ENCODE peak calls at places on chromosome 11, in nine cellular contexts. H is ovary; C is GM23338; P is ascending aorta; K is K562; Q is Caco-2; L is CD8-positive, alpha-beta T cell; X is pancreas; A is tibial artery. D is an unnamed sample. For H3K4me1, the result is how much of the 10 kb centered on the place peaks cover.

GRCh38 chr11:808427-809286 is 1.1 kb upstream of the RPLP2 start:
- DNase-seq in X (no peak), H (no peak), A (no peak), K (peak), L (no peak), C (no peak), Q (peak), P (no peak), D (no peak)

GRCh38 chr11:48093795-48094642 is 113.7 kb downstream of the PTPRJ start:
- DNase-seq in L (no peak), C (no peak), H (no peak), A (no peak), X (no peak), Q (peak), P (no peak), K (no peak), D (peak)

GRCh38 chr11:119709638-119710346 is 19.2 kb downstream of the NECTIN1 start:
- DNase-seq in A (no peak), K (no peak), C (peak), L (no peak), Q (no peak), X (no peak), P (no peak), H (no peak), D (no peak)

GRCh38 chr11:16758382-16759024 is 20.1 kb downstream of the C11orf58 start:
- DNase-seq in K (no peak), X (no peak), C (no peak), P (no peak), H (no peak), Q (no peak), L (no peak), A (no peak), D (no peak)

GRCh38 chr11:46202696-46203391 is 74.6 kb upstream of the CREB3L1 start:
- DNase-seq in L (no peak), X (no peak), Q (no peak), K (no peak), C (no peak), A (no peak), H (no peak), P (no peak), D (no peak)

GRCh38 chr11:130726234-130726559 is 190.1 kb downstream of the SNX19 start:
- DNase-seq in Q (no peak), P (no peak), L (no peak), C (no peak), A (no peak), K (no peak), H (no peak), X (no peak), D (peak)

GRCh38 chr11:70511345-70511744 is 113.0 kb downstream of the CTTN start:
- DNase-seq in Q (no peak), L (no peak), H (no peak), K (no peak), X (no peak), P (no peak), C (peak), A (no peak), D (no peak)

GRCh38 chr11:19560156-19560555 is 152.5 kb upstream of the NAV2 start:
- DNase-seq in L (no peak), H (no peak), C (no peak), Q (no peak), A (no peak), P (no peak), X (no peak), K (no peak), D (no peak)

GRCh38 chr11:110296226-110297081 is at the start of gene RDX:
- DNase-seq in C (peak), P (no peak), A (peak), K (peak), Q (peak), L (peak), X (peak), H (peak), D (peak)

GRCh38 chr11:47946682-47947575 is 33.4 kb upstream of the PTPRJ start:
- DNase-seq in Q (no peak), L (no peak), A (peak), H (peak), C (peak), P (peak), X (no peak), K (peak), D (peak)

DNA sequence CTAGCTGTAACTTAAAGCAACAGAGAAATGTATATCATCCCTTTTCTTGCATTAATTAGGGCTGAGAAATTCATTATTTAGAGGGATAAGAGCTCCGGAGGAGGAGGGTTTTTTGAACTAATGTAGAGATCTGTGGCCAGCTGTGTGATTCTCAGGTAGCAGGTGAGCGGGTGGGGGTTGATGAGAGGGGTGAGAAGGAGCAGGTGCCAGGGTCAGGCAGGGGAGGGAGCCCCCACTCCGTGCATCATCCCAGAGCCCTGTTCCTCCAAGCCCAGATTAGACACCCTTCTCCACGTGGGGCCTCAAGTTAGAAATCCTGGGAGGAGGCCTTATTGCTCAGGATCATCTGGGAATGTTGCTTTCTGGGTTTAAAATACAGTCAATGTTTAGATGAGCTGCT is 24.9 kb downstream of the ZBTB16 start:
- DNase-seq in K (no peak), P (no peak), A (no peak), C (no peak), L (no peak), X (no peak), Q (no peak), H (no peak), D (no peak)
- H3K4me1 ChIP-seq in K (under half), P (half or more), A (half or more), C (under half), L (under half), X (half or more), Q (half or more), H (under half), D (under half)

GRCh38 chr11:102117472-102118113 is 7.3 kb downstream of the YAP1 start:
- DNase-seq in P (no peak), K (no peak), Q (no peak), C (no peak), X (no peak), H (no peak), L (no peak), A (no peak), D (no peak)
- H3K4me1 ChIP-seq in P (under half), K (under half), Q (half or more), C (half or more), X (under half), H (under half), L (under half), A (under half), D (under half)

DNA sequence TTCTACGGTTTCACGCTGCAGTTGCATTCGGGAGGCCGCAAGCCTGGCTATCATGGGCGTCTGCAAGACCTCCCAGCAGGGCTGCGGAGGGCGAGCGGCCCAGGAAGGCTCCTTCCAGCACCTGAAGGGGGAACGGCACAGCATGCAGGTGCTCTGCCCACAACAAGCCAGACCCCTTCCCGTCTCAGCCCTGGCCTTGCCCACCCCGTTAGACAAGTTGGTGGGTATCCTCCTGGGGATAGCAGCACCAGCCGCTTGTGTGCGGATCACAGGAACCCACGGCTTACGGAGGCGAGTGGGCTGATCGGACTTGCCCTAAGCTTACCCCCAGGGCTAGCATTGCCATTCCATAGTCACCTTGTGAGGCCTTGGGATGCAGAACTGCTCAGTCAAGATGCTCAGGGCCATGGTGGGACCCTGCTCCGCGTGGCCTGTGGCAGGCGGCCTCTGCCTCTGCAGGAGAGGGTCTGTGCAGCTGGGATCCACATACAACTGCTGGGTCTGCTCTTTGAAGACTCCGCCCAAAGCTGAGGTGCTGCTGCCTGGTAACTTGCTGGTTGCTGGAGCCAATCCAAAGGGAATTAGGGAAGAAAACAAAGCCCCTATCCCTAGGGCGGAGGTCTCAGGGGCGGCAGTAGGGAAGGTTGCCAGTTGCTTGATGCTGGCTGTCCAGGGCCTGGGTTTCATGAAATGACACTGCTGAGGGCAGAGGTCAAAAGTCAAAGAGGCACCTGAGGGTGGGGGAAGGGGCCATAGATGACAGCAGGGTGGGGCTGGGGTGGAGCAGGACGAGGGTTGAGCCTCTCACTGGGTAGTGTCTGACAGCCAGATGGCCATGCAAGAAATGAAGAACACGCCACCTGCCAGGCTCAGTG is 1.4 kb upstream of the OSBPL5 start:
- DNase-seq in L (no peak), P (peak), A (peak), Q (no peak), K (no peak), H (no peak), C (no peak), X (peak), D (peak)
- H3K4me1 ChIP-seq in L (half or more), P (under half), A (under half), Q (under half), K (under half), H (under half), C (under half), X (under half), D (under half)

GRCh38 chr11:96257972-96258951 is 84.7 kb downstream of the MAML2 start:
- DNase-seq in H (no peak), P (no peak), A (no peak), C (no peak), K (no peak), L (peak), X (no peak), Q (no peak), D (peak)

GRCh38 chr11:96256604-96257003 is 86.4 kb downstream of the MAML2 start:
- DNase-seq in C (no peak), K (no peak), H (no peak), L (no peak), P (no peak), Q (no peak), X (no peak), A (no peak), D (no peak)

GRCh38 chr11:96254854-96255253 is 88.1 kb downstream of the MAML2 start:
- DNase-seq in C (no peak), P (no peak), Q (no peak), L (no peak), A (no peak), X (no peak), K (no peak), H (no peak), D (no peak)

GRCh38 chr11:96257036-96257435 is 86.0 kb downstream of the MAML2 start:
- DNase-seq in C (no peak), A (no peak), X (no peak), Q (no peak), K (no peak), P (no peak), H (no peak), L (no peak), D (no peak)

GRCh38 chr11:96256213-96256580 is 86.8 kb downstream of the MAML2 start:
- DNase-seq in A (no peak), K (no peak), C (peak), H (no peak), P (no peak), L (no peak), Q (no peak), X (no peak), D (no peak)
- H3K4me1 ChIP-seq in A (under half), K (half or more), C (under half), H (under half), P (under half), L (half or more), Q (under half), X (under half), D (under half)

GRCh38 chr11:2777396-2777795 is 77.6 kb upstream of the KCNQ1OT1 start:
- DNase-seq in C (no peak), X (peak), H (peak), Q (peak), A (peak), P (peak), K (no peak), L (no peak), D (no peak)
- H3K4me1 ChIP-seq in C (under half), X (under half), H (under half), Q (under half), A (under half), P (under half), K (half or more), L (under half), D (under half)

GRCh38 chr11:10288316-10288715 is 5.7 kb downstream of the SBF2 start:
- DNase-seq in P (no peak), H (no peak), X (no peak), A (no peak), Q (no peak), C (no peak), K (no peak), L (no peak), D (no peak)

GRCh38 chr11:10287766-10288165 is 6.3 kb downstream of the SBF2 start:
- DNase-seq in K (no peak), Q (no peak), C (no peak), L (no peak), X (no peak), H (no peak), P (no peak), A (no peak), D (no peak)

GRCh38 chr11:10287140-10287539 is 6.9 kb downstream of the SBF2 start:
- DNase-seq in X (no peak), P (no peak), L (no peak), A (no peak), Q (no peak), H (no peak), C (no peak), K (no peak), D (no peak)

GRCh38 chr11:10282121-10282520 is 11.9 kb downstream of the SBF2 start:
- DNase-seq in X (no peak), A (no peak), H (no peak), P (no peak), Q (no peak), C (no peak), L (no peak), K (no peak), D (peak)

DNA sequence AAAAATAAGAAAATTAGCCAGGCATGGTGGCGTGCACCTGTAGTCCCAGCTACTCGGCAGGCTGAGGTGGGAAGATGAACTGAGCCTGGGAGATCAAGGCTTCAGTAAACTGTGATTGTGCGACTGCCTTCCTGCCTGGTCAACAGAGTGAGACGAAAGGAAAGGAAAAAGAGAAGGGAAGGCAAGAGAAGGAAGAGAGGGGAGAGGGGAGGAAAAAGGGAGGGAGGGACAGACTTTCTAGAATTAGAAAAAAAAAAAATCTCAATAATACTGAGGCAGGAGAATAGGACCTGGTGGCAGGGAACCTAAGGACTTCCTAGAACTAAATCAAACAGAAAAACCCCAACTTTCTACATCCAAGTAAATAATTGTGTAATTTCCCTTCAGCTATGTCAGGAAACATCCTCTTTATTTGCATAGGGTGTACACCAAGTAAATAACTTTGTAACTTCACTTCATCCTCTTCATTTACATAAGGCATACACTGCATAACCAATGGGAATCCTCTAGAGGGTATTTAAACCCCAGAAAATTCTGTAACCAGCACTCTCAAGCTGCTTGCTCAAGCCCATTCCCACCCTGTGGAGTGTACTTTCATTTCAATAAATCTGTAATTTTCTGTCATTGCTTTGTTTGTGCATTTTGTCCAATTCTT is 8.7 kb downstream of the SBF2 start:
- DNase-seq in A (no peak), L (no peak), K (no peak), Q (no peak), X (no peak), H (no peak), C (no peak), P (no peak), D (no peak)
- H3K4me1 ChIP-seq in A (under half), L (under half), K (under half), Q (under half), X (under half), H (under half), C (under half), P (under half), D (under half)

GRCh38 chr11:132831272-132831671 is 701.0 kb downstream of the OPCML start:
- DNase-seq in A (no peak), C (no peak), Q (no peak), H (no peak), X (no peak), L (no peak), P (no peak), K (no peak), D (no peak)
- H3K4me1 ChIP-seq in A (under half), C (under half), Q (under half), H (under half), X (under half), L (under half), P (under half), K (under half), D (under half)